ENCODE peak calls at places on chromosomes 12 and 14, in four cellular contexts. F is psoas muscle, T is tibial nerve, Q is fibroblast of lung. B is an unnamed sample. For H3K27me3, the result is how much of the 10 kb centered on the place peaks cover.

GRCh38 chr12:5478081-5478706 is 46.3 kb downstream of the NTF3 start:
- DNase-seq in F (no peak), T (no peak), Q (peak), B (no peak)

GRCh38 chr14:64566651-64567122 is 16.9 kb downstream of the PPP1R36 start:
- DNase-seq in F (no peak), T (no peak), Q (no peak), B (no peak)

GRCh38 chr14:55416866-55417265 is 5.2 kb upstream of the ATG14 start:
- DNase-seq in F (no peak), T (no peak), Q (no peak), B (no peak)

GRCh38 chr14:69360438-69361108 is 37.5 kb downstream of the ERH start:
- DNase-seq in F (no peak), T (no peak), Q (no peak), B (no peak)

GRCh38 chr14:92287987-92288386 is 35.0 kb upstream of the SLC24A4 start:
- DNase-seq in F (no peak), T (no peak), Q (no peak), B (no peak)

GRCh38 chr12:110670161-110670701 is 18.7 kb downstream of the HVCN1 start:
- DNase-seq in F (no peak), T (no peak), Q (no peak), B (no peak)

GRCh38 chr12:113186033-113186365 is 478 bp downstream of the RITA1 start:
- DNase-seq in F (no peak), T (no peak), Q (peak), B (no peak)

GRCh38 chr14:54252072-54252730 is 144.6 kb upstream of the CDKN3 start:
- DNase-seq in F (no peak), T (no peak), Q (peak), B (no peak)

GRCh38 chr12:25692115-25693035 is 139.3 kb upstream of the LMNTD1 start:
- DNase-seq in F (no peak), T (no peak), Q (peak), B (no peak)

GRCh38 chr12:27981874-27982273 is 9.3 kb upstream of the PTHLH start:
- DNase-seq in F (no peak), T (no peak), Q (peak), B (no peak)

GRCh38 chr12:108833355-108833733 is 24.0 kb downstream of the SSH1 start:
- DNase-seq in F (peak), T (no peak), Q (peak), B (no peak)

GRCh38 chr12:100868487-100868886 is 73.9 kb downstream of the ANO4 start:
- DNase-seq in F (no peak), T (no peak), Q (peak), B (no peak)

GRCh38 chr14:47710581-47710980 is 35.2 kb upstream of the MDGA2 start:
- DNase-seq in F (no peak), T (no peak), Q (peak), B (no peak)

GRCh38 chr12:60094436-60094835 is 498.6 kb downstream of the SLC16A7 start:
- DNase-seq in F (no peak), T (no peak), Q (no peak), B (no peak)

GRCh38 chr12:124809878-124810277 is 53.8 kb downstream of the SCARB1 start:
- DNase-seq in F (no peak), T (no peak), Q (peak), B (no peak)

GRCh38 chr12:57224973-57225679 is 4.4 kb upstream of the SHMT2 start:
- DNase-seq in F (no peak), T (no peak), Q (no peak), B (no peak)

GRCh38 chr14:56081139-56081538 is 37.1 kb upstream of the PELI2 start:
- DNase-seq in F (no peak), T (no peak), Q (peak), B (no peak)

GRCh38 chr14:36367985-36368774 is 47.7 kb upstream of the MBIP start:
- DNase-seq in F (no peak), T (no peak), Q (no peak), B (no peak)

GRCh38 chr12:2664721-2665577 is 129.8 kb upstream of the FKBP4 start:
- DNase-seq in F (no peak), T (no peak), Q (no peak), B (no peak)

GRCh38 chr12:78457951-78458350 is 406.6 kb upstream of the SYT1 start:
- DNase-seq in F (no peak), T (no peak), Q (peak), B (no peak)

GRCh38 chr14:35877276-35877675 is 51.1 kb downstream of the BRMS1L start:
- DNase-seq in F (no peak), T (no peak), Q (peak), B (no peak)

GRCh38 chr14:69044965-69045555 is 66.0 kb upstream of the ACTN1 start:
- DNase-seq in F (peak), T (no peak), Q (peak), B (peak)

GRCh38 chr12:18810537-18811253 is 72.8 kb downstream of the CAPZA3 start:
- DNase-seq in F (no peak), T (no peak), Q (no peak), B (no peak)

GRCh38 chr14:91008759-91009409 is 51.6 kb downstream of the RPS6KA5 start:
- DNase-seq in F (no peak), T (no peak), Q (no peak), B (no peak)

GRCh38 chr12:18415227-18415626 is 153.9 kb downstream of the PIK3C2G start:
- DNase-seq in F (no peak), T (no peak), Q (no peak), B (no peak)

GRCh38 chr12:95990136-95990535 is 6.0 kb downstream of the HAL start:
- DNase-seq in F (no peak), T (no peak), Q (no peak), B (no peak)

GRCh38 chr12:106903241-106903950 is 52.3 kb upstream of the TMEM263 start:
- DNase-seq in F (peak), T (peak), Q (peak), B (peak)

GRCh38 chr12:18160901-18161300 is 70.9 kb upstream of the RERGL start:
- DNase-seq in F (no peak), T (no peak), Q (no peak), B (no peak)

GRCh38 chr12:12718853-12719252 is 1.7 kb downstream of the CDKN1B start:
- DNase-seq in F (no peak), T (no peak), Q (peak), B (no peak)

GRCh38 chr12:38056701-38057689 is 259.6 kb upstream of the ALG10B start:
- DNase-seq in F (no peak), T (no peak), Q (no peak), B (no peak)

GRCh38 chr12:124601699-124602098 is 34.3 kb upstream of the NCOR2 start:
- DNase-seq in F (no peak), T (no peak), Q (peak), B (no peak)

DNA sequence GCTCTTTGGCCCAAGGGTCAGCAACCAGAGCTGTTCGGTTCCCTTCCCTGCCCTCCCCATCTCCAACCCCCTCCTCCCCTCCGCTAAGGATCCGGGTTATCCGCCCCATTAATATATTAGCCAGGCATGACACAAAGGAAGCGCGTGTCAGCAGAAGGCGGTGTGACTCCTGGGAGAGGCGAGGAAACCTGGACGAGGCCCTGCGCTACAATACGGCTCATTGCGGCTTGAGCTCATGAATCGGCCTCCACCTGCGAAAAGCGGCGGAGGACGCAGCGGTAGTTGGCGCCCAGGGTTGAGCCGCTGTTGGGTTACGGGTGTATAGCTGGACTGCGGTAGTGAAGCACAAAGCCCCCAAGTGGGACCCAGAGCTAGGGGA is 10.0 kb downstream of the FOXA1 start:
- DNase-seq in F (no peak), T (no peak), Q (no peak), B (no peak)
- H3K27me3 ChIP-seq in F (half or more), T (half or more), Q (half or more), B (half or more)

DNA sequence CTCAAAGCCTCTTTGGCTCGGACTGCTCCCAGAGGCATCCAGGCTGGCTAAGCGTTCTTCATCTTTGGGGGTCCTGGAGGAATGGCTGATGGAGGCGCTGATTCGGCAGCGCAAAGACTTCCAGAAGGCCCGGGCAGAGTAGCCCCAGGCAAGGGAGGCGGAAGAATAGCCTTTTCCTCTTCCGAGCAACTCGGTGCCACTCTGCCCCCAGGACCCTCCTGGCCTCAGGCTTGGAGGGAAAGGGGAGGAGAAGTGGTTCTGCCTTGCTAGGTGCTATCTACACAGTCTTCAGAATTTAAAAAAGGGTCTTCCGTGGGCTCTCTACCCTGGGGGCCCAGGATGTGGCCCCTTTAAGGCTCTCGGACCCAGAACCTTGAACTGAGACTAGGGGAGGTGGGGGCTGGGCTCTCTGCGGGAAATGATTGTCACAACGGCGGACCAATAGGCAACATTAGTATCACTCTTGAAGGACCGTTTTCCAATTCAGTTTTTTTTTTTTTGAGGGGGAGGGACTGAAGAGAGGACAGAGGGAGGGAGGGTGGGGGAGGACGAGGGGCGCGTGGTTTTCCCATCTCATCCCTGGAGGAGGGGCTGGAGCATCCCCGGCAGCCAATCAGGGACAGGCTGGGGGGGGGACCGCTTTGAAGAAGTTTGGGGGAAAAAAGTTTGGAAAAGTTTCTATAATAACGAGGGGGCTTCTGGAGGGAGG is at the start of gene NFATC4:
- DNase-seq in F (peak), T (peak), Q (peak), B (peak)
- H3K4me3 ChIP-seq in F (peak), T (peak), Q (peak), B (peak)

GRCh38 chr12:74365178-74365964 is 172.3 kb upstream of the ATXN7L3B start:
- DNase-seq in F (no peak), T (no peak), Q (peak), B (no peak)

DNA sequence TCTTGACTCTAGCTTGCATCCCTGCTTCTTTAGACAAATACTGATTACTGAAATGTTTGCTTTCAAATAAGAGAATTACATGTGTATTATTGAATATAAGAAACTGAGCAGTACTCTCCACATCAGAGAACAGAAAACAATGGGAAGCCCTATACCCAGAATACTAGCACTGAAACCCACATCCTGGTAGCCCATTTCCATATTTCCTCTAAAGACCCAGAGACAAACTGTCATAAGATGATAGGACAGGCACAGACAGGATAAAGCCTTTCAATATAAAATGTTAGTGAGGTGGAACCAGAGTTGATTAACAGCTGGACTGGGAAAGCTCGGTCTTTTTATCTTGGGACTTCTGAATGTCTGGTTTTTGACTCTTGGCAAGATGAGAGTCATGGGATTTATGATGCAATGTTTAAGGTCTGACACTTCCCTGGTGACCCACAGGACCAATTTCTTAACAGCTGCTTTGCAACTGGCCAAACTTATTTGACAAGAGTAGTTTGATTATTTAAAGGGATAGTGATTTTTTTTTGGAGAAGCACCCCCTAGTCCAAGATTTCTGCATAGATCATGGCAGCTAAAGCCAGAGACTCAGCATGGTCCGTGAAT is 166.9 kb upstream of the ATXN7L3B start:
- DNase-seq in F (no peak), T (no peak), Q (peak), B (no peak)
- TF ChIP-seq CTCF in F (no peak), T (no peak), Q (no peak), B (no peak)

DNA sequence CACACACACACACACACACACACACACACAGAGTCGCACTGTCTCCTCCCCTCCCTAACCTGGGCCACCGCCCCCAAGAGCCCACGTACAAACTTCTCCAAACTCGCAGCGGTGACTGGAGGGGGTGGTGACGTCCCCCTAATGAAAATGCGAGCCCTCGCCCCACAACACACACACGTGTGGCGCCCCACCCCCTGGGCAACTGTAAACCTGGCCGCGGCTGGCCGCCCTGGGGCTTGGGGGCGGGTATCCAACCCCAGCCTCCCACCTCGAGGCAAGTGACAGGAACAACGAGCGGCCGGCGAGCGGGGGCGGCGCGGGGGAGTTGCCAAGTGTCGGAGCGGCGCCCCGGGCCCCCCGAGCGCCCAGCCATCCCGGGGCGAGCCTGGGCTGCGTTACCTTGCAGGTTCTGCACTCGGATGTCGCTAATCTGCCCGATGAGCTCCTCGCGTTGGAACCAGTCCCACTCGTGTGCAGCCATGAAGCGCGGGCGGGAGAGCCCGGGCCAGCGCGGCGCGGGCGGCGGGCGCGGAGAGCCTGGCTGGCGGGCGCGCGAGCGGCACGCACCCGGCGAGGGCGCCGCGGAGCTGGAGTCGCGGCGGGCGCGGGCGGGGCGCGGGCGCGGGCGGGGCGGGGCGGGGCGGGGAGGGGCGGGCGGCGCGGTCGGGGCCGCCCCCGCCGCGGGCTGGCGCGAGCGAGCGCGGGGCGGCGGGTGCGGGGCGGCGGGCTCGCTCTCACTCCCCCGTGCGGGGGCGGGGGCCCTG is at the start of gene CLMN:
- DNase-seq in F (peak), T (no peak), Q (peak), B (no peak)
- H3K27me3 ChIP-seq in F (under half), T (under half), Q (under half), B (under half)

GRCh38 chr14:100711117-100711462 is 15.6 kb upstream of the DLK1 start:
- DNase-seq in F (no peak), T (no peak), Q (no peak), B (no peak)

GRCh38 chr14:100709956-100710284 is 16.8 kb upstream of the DLK1 start:
- DNase-seq in F (no peak), T (no peak), Q (no peak), B (no peak)

GRCh38 chr14:100710391-100711116 is 16.1 kb upstream of the DLK1 start:
- DNase-seq in F (no peak), T (no peak), Q (no peak), B (no peak)

GRCh38 chr14:100708349-100709217 is 18.1 kb upstream of the DLK1 start:
- DNase-seq in F (peak), T (no peak), Q (no peak), B (no peak)

GRCh38 chr14:100709252-100709955 is 17.3 kb upstream of the DLK1 start:
- DNase-seq in F (no peak), T (no peak), Q (peak), B (no peak)
- H3K4me3 ChIP-seq in F (peak), T (no peak), Q (no peak), B (peak)

GRCh38 chr12:130196827-130197226 is 34.6 kb downstream of the FZD10 start:
- DNase-seq in F (no peak), T (no peak), Q (no peak), B (no peak)
- TF ChIP-seq CTCF in F (no peak), T (no peak), Q (no peak), B (no peak)

GRCh38 chr14:23579739-23580138 is 1.1 kb upstream of the JPH4 start:
- DNase-seq in F (no peak), T (no peak), Q (no peak), B (no peak)
- H3K27me3 ChIP-seq in F (half or more), T (half or more), Q (under half), B (under half)

GRCh38 chr14:101474563-101475467 is 86.5 kb upstream of the DIO3 start:
- DNase-seq in F (no peak), T (no peak), Q (no peak), B (no peak)
- H3K4me3 ChIP-seq in F (no peak), T (no peak), Q (no peak), B (no peak)

GRCh38 chr12:39277416-39277815 is 165.5 kb downstream of the KIF21A start:
- DNase-seq in F (no peak), T (no peak), Q (no peak), B (no peak)

GRCh38 chr12:39275846-39276245 is 167.1 kb downstream of the KIF21A start:
- DNase-seq in F (no peak), T (no peak), Q (no peak), B (no peak)

GRCh38 chr12:39267886-39268285 is 175.0 kb downstream of the KIF21A start:
- DNase-seq in F (no peak), T (no peak), Q (no peak), B (no peak)

GRCh38 chr12:39272934-39273770 is 169.8 kb downstream of the KIF21A start:
- DNase-seq in F (no peak), T (no peak), Q (peak), B (no peak)
- TF ChIP-seq CTCF in F (peak), T (peak), Q (peak), B (peak)